ENCODE peak calls at places on chromosomes 13 and 19, in four cellular contexts. K is GM12892, F is thyroid gland, Y is brain pericyte. G is an unnamed sample.

GRCh38 chr13:101942038-101942437 is 459.8 kb downstream of the FGF14 start:
- DNase-seq in K (no peak), F (no peak), Y (no peak), G (peak)

GRCh38 chr13:20191902-20192469 is 752 bp downstream of the GJB2 start:
- DNase-seq in K (no peak), F (peak), Y (no peak), G (no peak)

GRCh38 chr13:41502676-41503075 is 45.3 kb downstream of the RGCC start:
- DNase-seq in K (no peak), F (no peak), Y (no peak), G (no peak)

GRCh38 chr19:53927745-53928144 is 18.7 kb downstream of the CACNG7 start:
- DNase-seq in K (no peak), F (peak), Y (no peak), G (peak)

GRCh38 chr13:51942189-51942588 is 69.1 kb downstream of the ATP7B start:
- DNase-seq in K (no peak), F (no peak), Y (no peak), G (no peak)

GRCh38 chr13:104485571-104485970 is 1419.4 kb upstream of the SLC10A2 start:
- DNase-seq in K (no peak), F (no peak), Y (no peak), G (no peak)

GRCh38 chr19:6476155-6476895 is 5.3 kb downstream of the DENND1C start:
- DNase-seq in K (no peak), F (peak), Y (no peak), G (peak)

GRCh38 chr19:1315470-1316166 is 29.9 kb downstream of the EFNA2 start:
- DNase-seq in K (peak), F (peak), Y (no peak), G (no peak)

GRCh38 chr19:5436101-5436947 is 18.9 kb upstream of the ZNRF4 start:
- DNase-seq in K (no peak), F (no peak), Y (no peak), G (peak)

GRCh38 chr13:34762312-34762711 is 179.8 kb upstream of the NBEA start:
- DNase-seq in K (no peak), F (no peak), Y (no peak), G (no peak)

GRCh38 chr13:42615691-42616090 is 41.7 kb downstream of the TNFSF11 start:
- DNase-seq in K (no peak), F (no peak), Y (no peak), G (no peak)

GRCh38 chr13:106088094-106088493 is 447.4 kb downstream of the EFNB2 start:
- DNase-seq in K (no peak), F (no peak), Y (no peak), G (no peak)

GRCh38 chr19:13146763-13147563 is 3.2 kb downstream of the STX10 start:
- DNase-seq in K (no peak), F (no peak), Y (no peak), G (no peak)

GRCh38 chr19:50322931-50323781 is 6.0 kb downstream of the KCNC3 start:
- DNase-seq in K (peak), F (no peak), Y (no peak), G (no peak)

GRCh38 chr13:37597477-37597876 is 1.1 kb downstream of the POSTN start:
- DNase-seq in K (no peak), F (no peak), Y (no peak), G (no peak)

GRCh38 chr13:27967736-27968315 is 1.3 kb downstream of the CDX2 start:
- DNase-seq in K (no peak), F (no peak), Y (no peak), G (no peak)

GRCh38 chr13:109331898-109332297 is 454.5 kb downstream of the IRS2 start:
- DNase-seq in K (no peak), F (peak), Y (peak), G (no peak)

GRCh38 chr13:19685034-19685433 is 51.6 kb downstream of the MPHOSPH8 start:
- DNase-seq in K (no peak), F (no peak), Y (no peak), G (no peak)

GRCh38 chr19:39218230-39219007 is 14.4 kb upstream of the SYCN start:
- DNase-seq in K (no peak), F (no peak), Y (no peak), G (no peak)

GRCh38 chr19:45121827-45122345 is 28.9 kb downstream of the PPP1R37 start:
- DNase-seq in K (no peak), F (no peak), Y (no peak), G (no peak)

GRCh38 chr19:38640368-38640767 is 7.1 kb upstream of the ACTN4 start:
- DNase-seq in K (no peak), F (no peak), Y (no peak), G (no peak)

GRCh38 chr19:47372603-47373002 is 23.5 kb downstream of the DHX34 start:
- DNase-seq in K (no peak), F (no peak), Y (no peak), G (no peak)

GRCh38 chr19:16076154-16076957 is at the start of gene TPM4:
- DNase-seq in K (peak), F (peak), Y (peak), G (peak)

GRCh38 chr19:28023064-28023463 is 1189.9 kb downstream of the UQCRFS1 start:
- DNase-seq in K (no peak), F (no peak), Y (no peak), G (no peak)

GRCh38 chr13:101799196-101799595 is 346.7 kb downstream of the ITGBL1 start:
- DNase-seq in K (no peak), F (no peak), Y (no peak), G (no peak)

GRCh38 chr13:107210216-107211010 is 642.5 kb upstream of the ARGLU1 start:
- DNase-seq in K (no peak), F (no peak), Y (no peak), G (no peak)

GRCh38 chr13:46396341-46396740 is 9.3 kb upstream of the RUBCNL start:
- DNase-seq in K (no peak), F (no peak), Y (no peak), G (no peak)

GRCh38 chr13:95099541-95099940 is 201.7 kb downstream of the ABCC4 start:
- DNase-seq in K (no peak), F (no peak), Y (peak), G (no peak)

GRCh38 chr19:42092350-42092749 is 16.4 kb downstream of the ZNF574 start:
- DNase-seq in K (no peak), F (peak), Y (no peak), G (no peak)

GRCh38 chr13:45055902-45056648 is 64.2 kb upstream of the GTF2F2 start:
- DNase-seq in K (no peak), F (no peak), Y (no peak), G (no peak)

GRCh38 chr13:41842029-41842428 is 118.9 kb downstream of the VWA8 start:
- DNase-seq in K (no peak), F (no peak), Y (no peak), G (no peak)

GRCh38 chr19:14019100-14019499 is 8.8 kb upstream of the RLN3 start:
- DNase-seq in K (no peak), F (no peak), Y (no peak), G (no peak)

GRCh38 chr13:61466280-61466679 is 50.6 kb upstream of the PCDH20 start:
- DNase-seq in K (no peak), F (no peak), Y (no peak), G (no peak)

GRCh38 chr19:58196911-58197616 is 14.2 kb downstream of the ZNF274 start:
- DNase-seq in K (no peak), F (no peak), Y (no peak), G (no peak)

GRCh38 chr19:16589917-16590316 is 17.7 kb upstream of the SLC35E1 start:
- DNase-seq in K (no peak), F (peak), Y (no peak), G (no peak)

GRCh38 chr13:94236876-94237275 is 242.6 kb downstream of the DCT start:
- DNase-seq in K (no peak), F (no peak), Y (no peak), G (no peak)

GRCh38 chr13:33859691-33860303 is 41.8 kb downstream of the RFC3 start:
- DNase-seq in K (no peak), F (no peak), Y (no peak), G (no peak)

GRCh38 chr13:77696006-77696862 is 1.3 kb upstream of the SLAIN1 start:
- DNase-seq in K (no peak), F (no peak), Y (no peak), G (peak)

G was measured in neuronal stem cell.